ENCODE peak calls at places on chromosomes 1 and 21, in seven cellular contexts. F is stomach, Q is NCI-H187, P is left ventricle myocardium inferior, Z is astrocyte of the cerebellum, I is NCI-H774, M is NCI-H1092. H is an unnamed sample.

GRCh38 chr1:55214903-55215193 is 316 bp downstream of the USP24 start:
- DNase-seq in F (peak), I (peak), Z (no peak), Q (no peak), P (peak), M (no peak), H (no peak)

GRCh38 chr1:92755541-92756351 is 29.2 kb downstream of the EVI5 start:
- DNase-seq in M (no peak), P (peak), I (no peak), Z (no peak), F (no peak), Q (no peak), H (no peak)

GRCh38 chr21:45454081-45454923 is 49.3 kb downstream of the COL18A1 start:
- DNase-seq in Z (no peak), Q (no peak), P (peak), M (no peak), I (no peak), F (no peak), H (peak)

GRCh38 chr1:218524526-218524925 is 179.4 kb downstream of the TGFB2 start:
- DNase-seq in Q (no peak), P (no peak), F (no peak), Z (no peak), M (no peak), I (no peak), H (no peak)

GRCh38 chr1:113701429-113701828 is 57.9 kb downstream of the PHTF1 start:
- DNase-seq in P (no peak), I (no peak), F (no peak), Q (no peak), M (no peak), Z (peak), H (no peak)

GRCh38 chr21:31898898-31899630 is 26.2 kb downstream of the HUNK start:
- DNase-seq in M (no peak), P (no peak), I (no peak), Q (no peak), Z (no peak), F (no peak), H (no peak)

GRCh38 chr1:6278263-6278662 is 17.4 kb upstream of the GPR153 start:
- DNase-seq in I (no peak), P (no peak), Z (no peak), Q (no peak), F (no peak), M (no peak), H (no peak)

GRCh38 chr1:81437213-81437612 is 363.5 kb upstream of the ADGRL2 start:
- DNase-seq in Q (no peak), M (no peak), P (no peak), Z (no peak), F (no peak), I (no peak), H (no peak)

GRCh38 chr1:172086137-172086536 is 244.8 kb downstream of the DNM3 start:
- DNase-seq in P (no peak), F (no peak), I (no peak), M (no peak), Q (no peak), Z (no peak), H (no peak)

GRCh38 chr1:6016191-6016865 is 24.1 kb upstream of the NPHP4 start:
- DNase-seq in Q (no peak), P (peak), M (no peak), Z (peak), F (no peak), I (no peak), H (peak)

GRCh38 chr1:94119796-94120590 is 955 bp downstream of the ABCA4 start:
- DNase-seq in F (no peak), I (no peak), Z (no peak), Q (no peak), M (no peak), P (no peak), H (peak)

GRCh38 chr1:51214615-51215131 is 21.4 kb upstream of the RNF11 start:
- DNase-seq in M (no peak), Z (no peak), I (no peak), F (no peak), Q (no peak), P (no peak), H (no peak)

GRCh38 chr1:168019407-168019806 is 82.5 kb upstream of the MPC2 start:
- DNase-seq in F (no peak), I (no peak), P (no peak), Z (no peak), Q (no peak), M (no peak), H (no peak)

GRCh38 chr1:94734963-94735899 is 84.9 kb upstream of the SLC44A3 start:
- DNase-seq in P (peak), I (no peak), Z (peak), Q (no peak), M (no peak), F (peak), H (no peak)

GRCh38 chr21:16589499-16589898 is 859.7 kb downstream of the USP25 start:
- DNase-seq in Z (no peak), P (no peak), M (no peak), Q (no peak), F (no peak), I (no peak), H (no peak)

GRCh38 chr21:30340714-30341573 is 3.5 kb upstream of the KRTAP27-1 start:
- DNase-seq in M (peak), Q (no peak), P (no peak), F (peak), I (no peak), Z (peak), H (no peak)

GRCh38 chr1:170669586-170670332 is 5.8 kb downstream of the PRRX1 start:
- DNase-seq in Z (no peak), I (no peak), Q (no peak), F (no peak), M (no peak), P (no peak), H (no peak)

GRCh38 chr1:78254517-78254916 is 208.8 kb downstream of the GIPC2 start:
- DNase-seq in F (no peak), Z (no peak), M (no peak), P (no peak), I (no peak), Q (no peak), H (no peak)

GRCh38 chr1:46333300-46334029 is 7.1 kb upstream of the NSUN4 start:
- DNase-seq in Q (no peak), M (no peak), Z (no peak), P (no peak), F (no peak), I (peak), H (no peak)

GRCh38 chr1:36885537-36886441 is 148.5 kb downstream of the GRIK3 start:
- DNase-seq in I (no peak), Q (no peak), F (peak), Z (no peak), M (no peak), P (peak), H (peak)

H was measured in spleen.